ENCODE peak calls at places on chromosomes 4 and X, in four cellular contexts. M is hepatocyte, H is GM23338, G is uterus. D is an unnamed sample.
A peak's percentile ranks its signal among the peaks of the same experiment; 100 is the strongest.

GRCh38 chr4:84237008-84237407 is 262.1 kb downstream of the NKX6-1 start:
- DNase-seq in M (no peak), H (no peak), G (no peak), D (no peak)

GRCh38 chr4:100128338-100128737 is 61.9 kb downstream of the DDIT4L start:
- DNase-seq in M (no peak), H (peak; percentile 14), G (no peak), D (no peak)

GRCh38 chrX:35890699-35891098 is 28.8 kb upstream of the CFAP47 start:
- DNase-seq in M (peak; percentile 75), H (peak; percentile 71), G (no peak), D (no peak)

GRCh38 chrX:40199704-40200103 is 101.9 kb upstream of the BCOR start:
- DNase-seq in M (no peak), H (no peak), G (no peak), D (no peak)

GRCh38 chr4:104351696-104352095 is 143.0 kb downstream of the CXXC4 start:
- DNase-seq in M (no peak), H (no peak), G (no peak), D (no peak)

GRCh38 chr4:4185528-4185927 is 41.2 kb downstream of the OTOP1 start:
- DNase-seq in M (no peak), H (no peak), G (no peak), D (no peak)

GRCh38 chrX:8189096-8189830 is 18.2 kb upstream of the VCX2 start:
- DNase-seq in M (no peak), H (no peak), G (no peak), D (no peak)

GRCh38 chr4:164931551-164932324 is 45.7 kb downstream of the TRIM61 start:
- DNase-seq in M (no peak), H (no peak), G (no peak), D (no peak)

GRCh38 chr4:93346840-93347239 is 481.7 kb upstream of the ATOH1 start:
- DNase-seq in M (no peak), H (peak; percentile 26), G (no peak), D (no peak)

GRCh38 chr4:30903493-30903892 is 183.3 kb downstream of the PCDH7 start:
- DNase-seq in M (no peak), H (no peak), G (no peak), D (no peak)

GRCh38 chr4:4869731-4870483 is 10.4 kb downstream of the MSX1 start:
- DNase-seq in M (no peak), H (peak; percentile 85), G (no peak), D (no peak)

GRCh38 chr4:56619160-56619559 is 61.9 kb downstream of the HOPX start:
- DNase-seq in M (no peak), H (peak; percentile 13), G (no peak), D (peak; percentile 15)

GRCh38 chrX:108573136-108573535 is 133.5 kb downstream of the COL4A5 start:
- DNase-seq in M (no peak), H (no peak), G (no peak), D (no peak)

GRCh38 chrX:9738146-9738545 is 27.5 kb downstream of the GPR143 start:
- DNase-seq in M (no peak), H (no peak), G (no peak), D (no peak)

GRCh38 chr4:14196141-14196540 is 568.6 kb upstream of the BOD1L1 start:
- DNase-seq in M (peak; percentile 82), H (peak; percentile 73), G (no peak), D (no peak)

GRCh38 chrX:134971926-134972325 is 18.9 kb upstream of the SMIM10 start:
- DNase-seq in M (no peak), H (no peak), G (no peak), D (no peak)

GRCh38 chr4:111923786-111924185 is 221.5 kb upstream of the FAM241A start:
- DNase-seq in M (no peak), H (no peak), G (no peak), D (no peak)

GRCh38 chrX:69070949-69071650 is 94.2 kb downstream of the PJA1 start:
- DNase-seq in M (no peak), H (no peak), G (peak; percentile 48), D (no peak)

GRCh38 chr4:121373841-121374240 is 7.0 kb downstream of the QRFPR start:
- DNase-seq in M (no peak), H (no peak), G (no peak), D (no peak)

GRCh38 chrX:41386222-41386990 is 52.4 kb downstream of the DDX3X start:
- DNase-seq in M (no peak), H (peak; percentile 44), G (no peak), D (no peak)

GRCh38 chr4:41268721-41269517 is 12.2 kb downstream of the UCHL1 start:
- DNase-seq in M (no peak), H (no peak), G (no peak), D (no peak)

GRCh38 chr4:41262198-41262597 is 5.5 kb downstream of the UCHL1 start:
- DNase-seq in M (no peak), H (no peak), G (no peak), D (no peak)

GRCh38 chr4:41268024-41268423 is 11.3 kb downstream of the UCHL1 start:
- DNase-seq in M (no peak), H (no peak), G (no peak), D (no peak)

GRCh38 chr4:41260315-41260714 is 3.6 kb downstream of the UCHL1 start:
- DNase-seq in M (no peak), H (no peak), G (no peak), D (no peak)

DNA sequence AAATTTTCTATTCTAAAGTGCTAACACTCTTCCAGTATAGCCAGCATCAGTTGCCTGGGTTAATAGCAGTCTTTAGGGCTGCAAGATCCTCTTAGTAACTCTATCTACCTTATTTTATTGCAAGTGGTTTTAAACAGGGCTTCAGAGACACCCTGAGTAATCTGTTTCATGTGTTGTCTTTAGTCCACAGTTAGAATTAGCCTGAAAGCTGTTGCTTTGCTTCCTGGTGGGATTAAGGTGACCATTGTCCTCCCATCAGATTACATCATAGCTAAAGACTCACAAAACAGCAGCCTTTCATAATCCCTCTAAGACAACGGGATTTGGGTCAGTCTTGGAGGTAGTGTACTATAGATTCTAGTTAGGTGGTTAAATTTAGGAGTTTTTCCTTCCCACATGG is 7.5 kb downstream of the UCHL1 start:
- DNase-seq in M (no peak), H (no peak), G (no peak), D (no peak)
- H3K36me3 ChIP-seq in M (no peaks in the 10 kb centered on the region), H (peaks cover 86% of the 10 kb centered on the region), G (no peaks in the 10 kb centered on the region), D (no peaks in the 10 kb centered on the region)

DNA sequence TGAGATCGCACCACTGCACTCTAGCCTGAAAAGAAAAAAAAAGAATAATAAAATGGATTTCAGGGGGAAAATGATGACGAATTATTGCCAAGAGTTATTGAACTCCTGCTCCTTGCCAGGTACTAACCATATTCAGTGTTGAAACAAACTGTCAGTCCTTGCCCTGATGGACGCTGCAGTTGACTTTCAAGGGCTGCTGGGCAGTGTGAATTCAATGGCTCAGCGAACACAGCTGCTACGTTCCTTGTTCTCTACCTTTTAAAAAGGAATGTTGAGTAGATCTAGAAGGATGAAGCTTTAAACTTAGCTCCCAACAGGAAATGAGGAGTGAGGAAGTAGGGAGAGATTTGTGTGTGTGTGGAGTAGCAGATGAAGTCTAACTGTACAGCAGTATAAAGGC is 2.7 kb downstream of the LIMCH1 start:
- DNase-seq in M (no peak), H (no peak), G (no peak), D (no peak)
- H3K4me3 ChIP-seq in M (no peak overlapping the region), H (no peak overlapping the region), G (no peak overlapping the region), D (no peak overlapping the region)

GRCh38 chr4:169270156-169270809 is 473 bp downstream of the SH3RF1 start:
- DNase-seq in M (peak; percentile 78), H (peak; percentile 70), G (peak; percentile 46), D (peak; percentile 82)
- TF ChIP-seq CTCF in M (peak; percentile 26), H (no peak), G (no peak), D (peak; percentile 13)

DNA sequence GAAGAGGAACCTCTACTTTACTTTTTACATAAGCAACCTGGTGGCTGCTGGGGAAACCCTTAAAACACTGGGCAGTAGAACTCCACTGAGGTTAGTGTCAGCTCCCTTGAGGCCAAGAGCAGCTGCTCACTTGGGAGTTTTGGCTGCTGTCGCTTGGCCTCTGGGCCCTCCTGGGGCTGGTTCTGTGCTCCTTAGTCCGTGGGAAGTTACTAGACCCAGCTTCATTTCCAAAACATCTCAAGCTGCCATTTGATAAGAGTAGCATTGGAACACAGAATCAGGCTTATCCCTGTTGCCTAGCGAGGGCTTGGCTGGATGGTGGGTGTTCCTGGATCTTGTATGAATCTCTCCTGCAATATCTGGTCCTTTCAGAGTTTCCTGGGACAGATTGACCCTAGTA is 26.1 kb downstream of the RNF4 start:
- DNase-seq in M (no peak), H (no peak), G (no peak), D (no peak)
- H3K36me3 ChIP-seq in M (no peaks in the 10 kb centered on the region), H (peaks cover 62% of the 10 kb centered on the region), G (no peaks in the 10 kb centered on the region), D (peaks cover 20% of the 10 kb centered on the region)

D was measured in GM06990.